ENCODE peak calls at places on chromosomes 7 and 10, in seven cellular contexts. L is HCT116, C is stomach, F is spleen, Z is HepG2, Y is suprapubic skin, Q is GM12878. R is an unnamed sample.

GRCh38 chr10:87734987-87735827 is 75.5 kb downstream of the PAPSS2 start:
- DNase-seq in Z (peak), Y (no peak), C (no peak), Q (no peak), F (no peak), L (peak), R (no peak)

GRCh38 chr10:116511365-116511764 is 34.4 kb upstream of the PNLIP start:
- DNase-seq in F (no peak), L (no peak), Z (no peak), Y (no peak), Q (no peak), C (no peak), R (peak)

GRCh38 chr7:123749537-123749857 is 694 bp upstream of the WASL start:
- DNase-seq in Y (no peak), C (no peak), L (peak), Q (no peak), Z (peak), F (no peak), R (no peak)

GRCh38 chr10:62050941-62051433 is 149.5 kb downstream of the ARID5B start:
- DNase-seq in C (peak), Z (peak), L (peak), F (no peak), Q (peak), Y (peak), R (no peak)

GRCh38 chr10:132934953-132935352 is 7.4 kb downstream of the CFAP46 start:
- DNase-seq in F (no peak), C (no peak), Q (no peak), L (no peak), Z (no peak), Y (no peak), R (no peak)

GRCh38 chr10:61993676-61994401 is 92.3 kb downstream of the ARID5B start:
- DNase-seq in C (no peak), L (no peak), Y (no peak), F (no peak), Q (no peak), Z (no peak), R (no peak)

GRCh38 chr10:88883443-88883799 is 3.4 kb downstream of the STAMBPL1 start:
- DNase-seq in Y (no peak), Q (no peak), L (no peak), C (no peak), Z (no peak), F (no peak), R (no peak)

GRCh38 chr10:133565441-133566294 is at the start of gene SYCE1:
- DNase-seq in Q (no peak), L (no peak), F (no peak), C (no peak), Z (no peak), Y (no peak), R (peak)

GRCh38 chr7:131197920-131198610 is 129.6 kb upstream of the MKLN1 start:
- DNase-seq in Q (no peak), Y (no peak), L (no peak), F (no peak), C (no peak), Z (no peak), R (no peak)

GRCh38 chr7:127905491-127906330 is 125.5 kb downstream of the LRRC4 start:
- DNase-seq in L (no peak), F (no peak), Y (no peak), C (no peak), Z (peak), Q (no peak), R (no peak)

GRCh38 chr10:13632879-13633437 is 46.2 kb downstream of the PRPF18 start:
- DNase-seq in L (no peak), Q (no peak), Y (no peak), C (no peak), F (no peak), Z (no peak), R (peak)

GRCh38 chr10:88243847-88244730 is 339.0 kb downstream of the RNLS start:
- DNase-seq in C (peak), Q (no peak), Z (no peak), L (no peak), Y (no peak), F (peak), R (no peak)

GRCh38 chr10:24949616-24950015 is 2.8 kb downstream of the PRTFDC1 start:
- DNase-seq in C (no peak), Y (no peak), Z (no peak), L (no peak), Q (no peak), F (no peak), R (peak)

GRCh38 chr10:102299873-102300272 is 54.5 kb downstream of the GBF1 start:
- DNase-seq in C (no peak), L (no peak), Y (no peak), F (no peak), Z (no peak), Q (no peak), R (no peak)

GRCh38 chr7:18201349-18201748 is 173.7 kb upstream of the PRPS1L1 start:
- DNase-seq in Z (no peak), Y (no peak), C (no peak), L (no peak), Q (no peak), F (peak), R (no peak)

DNA sequence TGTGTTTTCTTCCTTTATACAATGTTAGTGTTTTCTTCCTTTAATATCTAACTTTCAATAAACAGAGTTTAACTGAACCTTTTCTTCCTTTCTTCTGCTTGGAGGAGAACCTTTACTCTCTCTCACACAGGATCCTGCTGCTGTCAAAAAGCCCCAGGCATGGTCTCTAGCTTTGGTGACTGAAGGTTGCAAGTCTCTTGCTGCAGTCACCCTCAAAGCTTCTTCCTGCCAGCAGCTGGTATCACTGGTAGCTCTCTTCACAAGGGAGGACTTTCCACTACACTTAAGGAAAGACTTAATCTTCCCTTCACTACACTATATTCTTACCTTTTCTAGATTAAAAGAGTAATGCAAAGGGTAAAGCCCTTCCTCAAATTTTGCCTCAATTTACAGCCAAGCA is 153.4 kb downstream of the SGMS1 start:
- DNase-seq in Z (no peak), Y (no peak), C (no peak), L (no peak), F (no peak), Q (no peak), R (no peak)
- H3K4me3 ChIP-seq in Z (no peak), Y (no peak), C (no peak), L (no peak), F (no peak), Q (no peak), R (no peak)

DNA sequence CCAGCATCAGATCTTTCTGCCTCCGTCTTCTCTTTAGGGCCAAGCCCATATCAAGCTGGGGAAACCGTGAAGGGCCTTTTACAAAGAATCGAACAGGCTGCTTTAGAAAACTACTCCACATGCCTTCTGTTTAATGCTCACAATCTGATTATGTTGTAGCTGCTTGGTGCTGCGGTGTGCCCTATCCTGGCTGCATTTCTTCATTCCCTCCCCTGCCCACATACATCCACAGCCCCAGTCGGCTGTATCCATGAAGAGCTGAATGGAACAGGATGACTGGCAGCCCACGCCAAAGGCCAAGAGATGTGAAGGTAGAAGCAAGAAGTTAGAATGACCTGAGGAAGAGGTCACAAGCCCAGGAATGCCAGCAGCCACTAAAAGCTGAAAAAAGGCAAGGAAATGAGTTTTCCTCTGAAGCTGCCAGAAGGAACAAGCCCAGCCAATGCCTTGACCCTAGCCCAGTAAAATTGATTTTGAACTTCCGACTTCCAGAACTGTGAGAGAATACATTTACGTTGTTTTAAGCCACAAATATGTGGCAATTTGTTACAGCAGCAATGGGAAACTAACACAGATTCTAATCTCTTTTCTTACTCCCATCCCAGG is 22.2 kb downstream of the TAS2R41 start:
- DNase-seq in Q (no peak), Z (no peak), F (no peak), L (no peak), C (no peak), Y (no peak), R (no peak)
- TF ChIP-seq POLR2AphosphoS5 in Q (no peak), Z (no peak), F (no peak), L (no peak), C (no peak), Y (no peak), R (no peak)

GRCh38 chr10:68075550-68076004 is 494 bp upstream of the HERC4 start:
- DNase-seq in F (no peak), Z (no peak), Q (no peak), C (no peak), Y (no peak), L (no peak), R (no peak)

GRCh38 chr10:68077026-68077425 is 1.9 kb upstream of the HERC4 start:
- DNase-seq in L (no peak), Q (no peak), C (no peak), F (no peak), Y (no peak), Z (no peak), R (no peak)

GRCh38 chr10:68074404-68074774 is 694 bp downstream of the HERC4 start:
- DNase-seq in C (no peak), Q (no peak), Z (no peak), L (no peak), Y (no peak), F (no peak), R (no peak)

GRCh38 chr10:68073631-68074403 is 1.3 kb downstream of the HERC4 start:
- DNase-seq in L (no peak), Z (no peak), Q (no peak), F (no peak), C (no peak), Y (no peak), R (no peak)

DNA sequence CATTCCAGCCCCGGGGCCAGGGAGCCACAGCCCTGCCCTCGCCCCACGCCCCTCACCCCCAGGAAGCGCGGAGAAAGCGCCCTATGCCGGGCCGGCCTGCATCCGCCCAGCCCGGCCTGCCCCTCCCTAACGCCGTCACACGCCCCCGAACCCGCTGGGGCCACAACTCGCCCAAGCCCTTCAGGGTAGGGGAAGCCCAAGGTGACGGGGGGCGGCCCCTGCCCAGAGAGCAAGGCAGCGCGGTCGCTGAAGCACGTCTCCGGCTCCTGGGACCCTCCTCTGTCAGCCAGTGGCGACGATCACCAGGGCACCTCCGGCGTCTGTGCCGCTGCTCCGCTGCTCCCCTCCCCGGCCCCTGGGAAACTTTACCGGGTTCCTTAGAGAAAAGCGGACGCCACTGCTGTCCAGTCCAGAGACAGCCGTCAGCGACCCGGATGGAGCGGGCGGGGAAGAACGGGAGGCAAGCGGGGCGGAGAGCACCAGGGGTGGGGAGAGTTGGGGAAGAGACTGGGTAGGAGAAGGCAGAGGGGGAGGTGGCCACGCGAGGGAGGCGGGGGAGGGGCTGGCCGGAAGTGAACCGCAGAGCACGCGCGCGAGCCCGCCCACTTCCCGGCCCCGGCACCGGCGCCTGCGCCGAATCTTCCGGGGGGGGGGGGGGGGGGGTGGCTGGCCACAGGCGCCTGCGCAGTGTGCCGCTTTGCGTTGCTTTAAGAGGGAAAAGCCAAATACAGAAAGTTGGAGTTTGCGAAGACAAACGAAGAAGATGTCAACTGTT is at the start of gene HERC4:
- DNase-seq in L (peak), C (peak), F (peak), Q (peak), Y (peak), Z (peak), R (peak)
- TF ChIP-seq POLR2A in L (no peak), C (no peak), F (peak), Q (peak), Y (peak), Z (peak), R (peak)

GRCh38 chr7:4724648-4725013 is 42.5 kb downstream of the FOXK1 start:
- DNase-seq in L (no peak), Q (no peak), C (no peak), F (no peak), Z (peak), Y (no peak), R (no peak)
- H3K4me3 ChIP-seq in L (no peak), Q (peak), C (peak), F (peak), Z (peak), Y (peak), R (peak)

DNA sequence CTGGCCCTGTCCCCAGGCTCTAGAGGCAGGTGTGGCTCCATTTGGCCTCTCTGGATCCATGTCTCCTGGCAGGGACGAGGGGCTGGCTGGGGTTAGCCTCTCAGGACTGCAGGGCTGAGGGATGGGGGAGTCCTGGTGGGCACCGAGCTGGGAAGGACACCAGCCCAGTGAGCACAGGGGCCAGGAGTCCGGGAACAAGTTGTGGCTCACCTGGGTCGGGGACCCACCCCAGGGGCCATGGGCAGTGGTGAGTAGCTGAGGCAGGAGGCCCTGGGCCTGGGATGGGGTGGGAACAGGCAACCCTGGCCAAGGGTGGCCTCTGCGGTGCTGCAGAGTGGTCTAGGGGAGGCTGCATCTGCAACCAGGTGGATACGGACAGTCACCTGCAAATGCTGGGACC is 24.1 kb downstream of the ANTXRL start:
- DNase-seq in Q (no peak), F (peak), L (no peak), Y (no peak), C (peak), Z (no peak), R (no peak)
- TF ChIP-seq POLR2AphosphoS5 in Q (no peak), F (no peak), L (no peak), Y (no peak), C (no peak), Z (no peak), R (no peak)

GRCh38 chr7:90713628-90714027 is 117.5 kb downstream of the CDK14 start:
- DNase-seq in L (no peak), Z (no peak), Y (no peak), F (no peak), Q (no peak), C (no peak), R (no peak)

GRCh38 chr7:90708841-90709317 is 112.8 kb downstream of the CDK14 start:
- DNase-seq in F (no peak), Z (peak), Q (peak), C (peak), L (peak), Y (no peak), R (no peak)

GRCh38 chr7:90710466-90710850 is 114.3 kb downstream of the CDK14 start:
- DNase-seq in Y (no peak), Z (no peak), L (no peak), Q (no peak), C (no peak), F (no peak), R (no peak)

GRCh38 chr7:90706067-90706716 is 110.1 kb downstream of the CDK14 start:
- DNase-seq in Z (peak), C (no peak), F (no peak), Q (no peak), Y (no peak), L (no peak), R (no peak)

GRCh38 chr7:90709501-90710465 is 113.7 kb downstream of the CDK14 start:
- DNase-seq in L (no peak), C (peak), Q (no peak), Y (no peak), Z (no peak), F (no peak), R (no peak)
- TF ChIP-seq POLR2A in L (no peak), C (no peak), Q (peak), Y (no peak), Z (no peak), F (no peak), R (no peak)

GRCh38 chr7:101094376-101094775 is 9.1 kb downstream of the TRIM56 start:
- DNase-seq in Y (no peak), L (no peak), F (no peak), Z (no peak), C (no peak), Q (no peak), R (no peak)
- H3K4me3 ChIP-seq in Y (no peak), L (no peak), F (no peak), Z (no peak), C (no peak), Q (no peak), R (no peak)

GRCh38 chr10:12195603-12196506 is at the start of the genes CDC123 and NUDT5:
- DNase-seq in Y (peak), C (peak), F (peak), Q (peak), L (peak), Z (peak), R (peak)
- TF ChIP-seq POLR2AphosphoS5 in Y (peak), C (peak), F (peak), Q (peak), L (peak), Z (no peak), R (peak)

DNA sequence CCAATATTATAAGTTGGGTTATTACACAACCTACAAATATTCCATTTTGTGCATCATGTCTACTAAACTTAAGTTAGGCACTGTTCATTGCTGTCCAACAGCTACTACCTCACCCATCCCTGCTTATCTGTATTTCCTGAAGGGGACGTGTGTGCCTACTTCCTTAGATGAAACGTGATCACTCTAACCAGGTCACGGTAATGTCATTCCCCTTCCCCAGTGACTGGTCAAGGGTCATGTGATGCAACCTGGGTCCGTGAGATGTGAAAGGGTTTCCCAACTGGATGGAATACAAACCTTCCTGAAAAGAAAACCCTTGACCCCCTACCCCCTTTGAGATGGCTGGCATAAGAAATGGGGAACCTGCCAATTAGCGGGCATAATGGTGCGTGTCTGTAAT is 1.6 kb upstream of the NSMCE4A start:
- DNase-seq in Y (no peak), Z (peak), F (no peak), C (no peak), Q (no peak), L (no peak), R (no peak)
- TF ChIP-seq POLR2A in Y (no peak), Z (no peak), F (no peak), C (no peak), Q (no peak), L (no peak), R (no peak)

R was measured in esophagus muscularis mucosa.